ENCODE peak calls at places on chromosomes 7 and 10, in five cellular contexts. K is CD4-positive, alpha-beta T cell; C is left colon; M is heart right ventricle; P is psoas muscle. I is an unnamed sample.

GRCh38 chr7:155213955-155214327 is 83.7 kb upstream of the INSIG1 start:
- ATAC-seq in P (no peak), M (no peak), C (peak), K (no peak), I (no peak)

GRCh38 chr7:93538061-93538460 is 36.5 kb downstream of the CALCR start:
- ATAC-seq in P (no peak), M (no peak), C (no peak), K (no peak), I (no peak)

GRCh38 chr7:1979591-1980560 is 252.9 kb downstream of the MAD1L1 start:
- ATAC-seq in P (no peak), K (no peak), C (peak), M (peak), I (peak)

GRCh38 chr7:104328308-104328969 is at the start of gene LHFPL3:
- ATAC-seq in P (no peak), C (peak), M (no peak), K (no peak), I (no peak)

GRCh38 chr10:93816123-93816747 is 58.5 kb downstream of the LGI1 start:
- ATAC-seq in P (peak), C (peak), K (no peak), M (no peak), I (peak)

GRCh38 chr7:73893342-73894101 is 32.6 kb downstream of the TMEM270 start:
- ATAC-seq in M (peak), K (no peak), P (peak), C (no peak), I (peak)

GRCh38 chr7:12066561-12066960 is 144.5 kb upstream of the TMEM106B start:
- ATAC-seq in K (no peak), C (peak), M (no peak), P (no peak), I (peak)

GRCh38 chr10:12902135-12902572 is 99.4 kb downstream of the CCDC3 start:
- ATAC-seq in C (peak), P (no peak), M (no peak), K (no peak), I (peak)

GRCh38 chr7:2993868-2994267 is 49.8 kb downstream of the CARD11 start:
- ATAC-seq in M (no peak), P (no peak), K (no peak), C (peak), I (peak)

GRCh38 chr10:44016589-44017482 is 368.1 kb downstream of the CXCL12 start:
- ATAC-seq in P (no peak), M (peak), C (no peak), K (no peak), I (no peak)

GRCh38 chr10:122557516-122557915 is 3.0 kb upstream of the DMBT1 start:
- ATAC-seq in K (no peak), M (no peak), C (peak), P (no peak), I (no peak)

GRCh38 chr7:157641866-157642265 is 305.1 kb downstream of the DNAJB6 start:
- ATAC-seq in P (no peak), K (no peak), M (no peak), C (no peak), I (no peak)

GRCh38 chr10:24156686-24157085 is 52.3 kb upstream of the KIAA1217 start:
- ATAC-seq in P (no peak), K (no peak), C (no peak), M (no peak), I (no peak)

GRCh38 chr7:82204694-82205093 is 238.9 kb downstream of the CACNA2D1 start:
- ATAC-seq in K (no peak), P (peak), C (no peak), M (peak), I (peak)

GRCh38 chr10:101142533-101143353 is 11.6 kb downstream of the TLX1 start:
- ATAC-seq in M (no peak), K (peak), C (no peak), P (no peak), I (no peak)

GRCh38 chr7:138063400-138063799 is 12.9 kb upstream of the AKR1D1 start:
- ATAC-seq in C (no peak), M (no peak), K (no peak), P (no peak), I (no peak)